ENCODE peak calls at places on chromosomes 6 and 20, in four cellular contexts. A is GM12878, N is HepG2, G is K562. V is an unnamed sample.

GRCh38 chr6:142058216-142058925 is 74.4 kb upstream of the GJE1 start:
- DNase-seq in N (no peak), A (no peak), G (no peak), V (no peak)

GRCh38 chr6:165183496-165184140 is 125.8 kb downstream of the C6orf118 start:
- DNase-seq in N (no peak), G (no peak), A (no peak), V (no peak)

GRCh38 chr6:101544286-101544685 is 150.8 kb downstream of the GRIK2 start:
- DNase-seq in A (no peak), N (no peak), G (no peak), V (peak; percentile 48)

GRCh38 chr6:28337103-28337520 is 1.2 kb upstream of the ZSCAN31 start:
- DNase-seq in N (no peak), G (peak; percentile 38), A (no peak), V (no peak)

GRCh38 chr6:22582806-22583205 is 13.4 kb downstream of the HDGFL1 start:
- DNase-seq in N (no peak), G (no peak), A (no peak), V (peak; percentile 19)

GRCh38 chr6:170027111-170028043 is 263.5 kb downstream of the DLL1 start:
- DNase-seq in N (no peak), G (no peak), A (no peak), V (peak; percentile 15)

GRCh38 chr20:41364236-41364855 is 2.3 kb downstream of the EMILIN3 start:
- DNase-seq in A (no peak), N (no peak), G (no peak), V (no peak)

GRCh38 chr20:64229537-64230061 is 25.9 kb upstream of the PCMTD2 start:
- DNase-seq in G (no peak), A (no peak), N (no peak), V (no peak)

GRCh38 chr6:159880412-159880811 is 10.4 kb upstream of the MAS1 start:
- DNase-seq in G (no peak), A (no peak), N (no peak), V (no peak)

GRCh38 chr6:26531897-26532296 is 6.3 kb upstream of the HMGN4 start:
- DNase-seq in A (no peak), N (no peak), G (no peak), V (no peak)

GRCh38 chr20:1390552-1391403 is 2.1 kb downstream of the FKBP1A start:
- DNase-seq in A (no peak), G (no peak), N (no peak), V (no peak)

GRCh38 chr6:44655368-44656342 is 268.1 kb downstream of the CDC5L start:
- DNase-seq in A (no peak), N (peak; percentile 63), G (peak; percentile 73), V (peak; percentile 28)

GRCh38 chr20:22866757-22867425 is 168.2 kb upstream of the SSTR4 start:
- DNase-seq in N (no peak), A (no peak), G (no peak), V (no peak)

GRCh38 chr6:152453421-152453820 is 183.7 kb downstream of the SYNE1 start:
- DNase-seq in N (no peak), A (no peak), G (no peak), V (no peak)

GRCh38 chr20:47818466-47818865 is 33.2 kb upstream of the SULF2 start:
- DNase-seq in G (no peak), N (no peak), A (no peak), V (no peak)

GRCh38 chr20:47817573-47817972 is 32.3 kb upstream of the SULF2 start:
- DNase-seq in A (no peak), N (no peak), G (no peak), V (no peak)

GRCh38 chr20:47816487-47817451 is 31.5 kb upstream of the SULF2 start:
- DNase-seq in A (no peak), N (no peak), G (no peak), V (no peak)

GRCh38 chr20:47821481-47822100 is 36.3 kb upstream of the SULF2 start:
- DNase-seq in A (no peak), N (no peak), G (no peak), V (no peak)

DNA sequence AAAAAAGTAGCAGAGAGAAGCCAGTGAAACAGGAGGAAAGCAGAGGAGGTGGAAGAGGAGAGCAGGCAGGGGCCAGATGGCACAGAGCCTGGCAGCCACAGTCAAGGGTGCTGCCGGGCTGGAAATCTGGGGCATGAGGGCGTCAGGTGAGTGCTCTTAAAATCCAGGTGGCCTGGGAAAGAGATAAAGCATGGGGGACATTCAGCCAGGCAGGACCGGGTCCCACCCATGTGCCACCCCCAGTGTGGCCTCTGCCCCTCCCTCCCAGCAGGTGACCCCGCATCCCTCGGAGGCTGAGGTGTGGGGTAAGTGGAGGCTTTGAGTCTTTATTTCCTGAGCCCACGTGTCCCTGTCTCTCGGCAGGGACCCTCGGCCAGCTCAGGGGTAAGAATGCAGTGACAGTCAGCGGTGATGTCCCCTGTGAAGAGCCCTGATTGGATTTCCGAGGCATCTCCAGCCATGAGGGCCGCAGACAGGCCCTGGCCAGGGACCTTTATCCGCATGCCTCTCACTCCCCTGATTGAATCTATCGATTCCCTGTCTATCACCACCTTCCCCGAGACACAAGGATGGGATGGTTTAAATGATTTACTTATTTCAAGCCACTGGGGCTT is 33.8 kb upstream of the SULF2 start:
- DNase-seq in A (no peak), G (no peak), N (no peak), V (no peak)
- TF ChIP-seq CEBPB in A (no peak), G (no peak), N (no peak), V (no peak)

GRCh38 chr6:11656486-11656885 is 118.9 kb downstream of the TMEM170B start:
- DNase-seq in A (no peak), N (no peak), G (no peak), V (no peak)
- TF ChIP-seq MXI1 in A (no peak), N (no peak), G (no peak), V (no peak)

GRCh38 chr6:136751478-136751956 is 40.8 kb downstream of the MAP3K5 start:
- DNase-seq in N (no peak), A (peak; percentile 94), G (no peak), V (peak; percentile 16)

GRCh38 chr6:136754820-136755219 is 37.5 kb downstream of the MAP3K5 start:
- DNase-seq in A (no peak), G (peak; percentile 56), N (no peak), V (no peak)

GRCh38 chr6:136752554-136752953 is 39.7 kb downstream of the MAP3K5 start:
- DNase-seq in A (no peak), N (no peak), G (no peak), V (no peak)

GRCh38 chr6:136751991-136752390 is 40.3 kb downstream of the MAP3K5 start:
- DNase-seq in A (no peak), G (no peak), N (no peak), V (no peak)

DNA sequence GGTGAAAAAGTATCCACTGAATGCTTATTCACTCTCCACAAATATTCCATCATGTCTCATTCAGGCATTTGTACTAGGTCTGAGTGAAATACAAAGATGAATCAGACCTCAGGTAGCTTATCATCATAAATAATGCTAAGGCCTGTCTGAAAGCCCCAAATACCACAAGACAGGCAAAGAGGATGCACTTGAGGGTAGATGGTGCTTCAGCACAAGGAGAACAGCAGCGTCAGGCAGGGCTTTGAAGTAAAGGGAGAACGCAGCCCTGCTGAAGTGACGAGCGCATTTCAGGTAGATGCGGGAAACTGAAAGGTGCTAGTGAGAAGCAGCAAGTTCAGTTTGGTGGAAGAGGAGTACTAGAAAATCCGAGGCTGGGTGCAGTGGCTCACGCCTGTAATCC is 38.7 kb downstream of the MAP3K5 start:
- DNase-seq in G (no peak), A (no peak), N (no peak), V (no peak)
- TF ChIP-seq CEBPB in G (no peak), A (no peak), N (no peak), V (no peak)

GRCh38 chr20:21302645-21303060 is 478 bp upstream of the XRN2 start:
- DNase-seq in A (no peak), G (no peak), N (no peak), V (no peak)
- TF ChIP-seq MXI1 in A (no peak), G (no peak), N (no peak), V (no peak)

GRCh38 chr6:38158762-38159350 is 339.3 kb downstream of the ZFAND3 start:
- DNase-seq in A (no peak), N (no peak), G (no peak), V (no peak)

GRCh38 chr6:38155576-38156204 is 336.2 kb downstream of the ZFAND3 start:
- DNase-seq in A (no peak), G (no peak), N (no peak), V (peak; percentile 66)

GRCh38 chr6:38155144-38155543 is 335.6 kb downstream of the ZFAND3 start:
- DNase-seq in A (no peak), G (no peak), N (peak; percentile 63), V (peak; percentile 35)

GRCh38 chr6:38156818-38157565 is 337.5 kb downstream of the ZFAND3 start:
- DNase-seq in N (no peak), G (no peak), A (no peak), V (no peak)

GRCh38 chr6:38157905-38158304 is 338.4 kb downstream of the ZFAND3 start:
- DNase-seq in A (no peak), G (no peak), N (no peak), V (no peak)
- TF ChIP-seq CEBPB in A (no peak), G (no peak), N (no peak), V (no peak)

GRCh38 chr6:76516924-76517323 is 444.5 kb upstream of the IMPG1 start:
- DNase-seq in A (no peak), G (no peak), N (no peak), V (no peak)

GRCh38 chr6:76518443-76518842 is 446.0 kb upstream of the IMPG1 start:
- DNase-seq in A (no peak), G (no peak), N (no peak), V (no peak)
- TF ChIP-seq MXI1 in A (no peak), G (no peak), N (no peak), V (no peak)

GRCh38 chr6:107304421-107305025 is 154.8 kb downstream of the PDSS2 start:
- DNase-seq in A (no peak), N (no peak), G (no peak), V (peak; percentile 44)
- TF ChIP-seq CEBPB in A (no peak), N (no peak), G (no peak), V (no peak)

GRCh38 chr6:105560611-105561066 is 157.8 kb upstream of the PREP start:
- DNase-seq in N (no peak), A (peak; percentile 70), G (no peak), V (peak; percentile 72)
- TF ChIP-seq MXI1 in N (no peak), A (no peak), G (no peak), V (no peak)

DNA sequence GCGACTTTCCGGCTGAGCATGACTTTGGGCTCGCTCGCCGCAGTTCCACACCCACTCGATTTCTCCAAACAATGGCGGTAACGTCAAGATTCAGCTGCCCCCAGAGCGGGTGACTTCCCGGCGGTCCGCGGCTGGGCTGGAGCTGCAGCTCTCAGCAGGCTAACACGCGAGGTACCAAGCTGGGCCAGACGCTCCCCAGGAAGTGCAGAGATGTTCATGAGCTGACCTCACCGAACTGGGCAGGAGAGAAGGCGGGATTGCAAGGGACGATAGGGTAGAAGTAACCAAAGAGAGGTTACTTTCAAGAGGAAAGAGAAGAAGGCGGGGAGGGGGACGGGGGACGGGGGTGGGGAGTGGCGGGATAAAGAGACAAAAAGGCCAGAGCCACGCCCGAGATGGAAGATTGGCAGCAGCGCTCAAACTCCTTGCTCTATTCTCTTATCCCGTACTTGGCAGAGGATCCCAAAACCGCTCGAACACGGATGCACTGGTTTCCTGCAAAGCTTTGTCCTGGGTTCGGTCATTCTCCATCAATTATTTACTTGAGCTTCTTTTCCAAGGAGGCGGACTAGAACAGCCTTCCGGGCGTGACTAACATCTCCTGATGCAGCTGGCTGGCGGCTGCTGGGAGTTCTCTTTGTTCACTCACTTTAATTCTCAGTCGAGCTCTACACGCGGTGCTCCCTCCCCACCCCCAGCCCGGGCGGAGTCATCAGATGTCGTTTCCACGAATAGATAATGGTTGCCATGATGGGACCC is at the start of gene MTCL3:
- DNase-seq in G (no peak), A (no peak), N (no peak), V (peak; percentile 63)
- TF ChIP-seq CEBPB in G (no peak), A (no peak), N (no peak), V (no peak)